ENCODE peak calls at places on chromosome 1, in ten cellular contexts. U is stimulated activated CD4-positive, alpha-beta T cell treated with anti-CD3 and anti-CD28 coated beads, TNF-alpha, amount 100 ng/mL, for 48 hours; J is posterior vena cava; F is caudate nucleus; A is left ventricle myocardium superior; E is AG20443; Y is Calu3; T is psoas muscle; L is smooth muscle cell of the brain vasculature; S is H4. M is an unnamed sample.

GRCh38 chr1:12284486-12284885 is 54.7 kb downstream of the VPS13D start:
- DNase-seq in U (no peak), J (no peak), F (no peak), A (no peak), E (no peak), Y (no peak), T (no peak), L (no peak), S (no peak), M (no peak)

GRCh38 chr1:232012773-232013386 is 386.3 kb downstream of the DISC1 start:
- DNase-seq in U (no peak), J (no peak), F (no peak), A (peak), E (peak), Y (peak), T (peak), L (no peak), S (no peak), M (no peak)

GRCh38 chr1:85449356-85449755 is 15.6 kb downstream of the DDAH1 start:
- DNase-seq in U (no peak), J (no peak), F (no peak), A (no peak), E (no peak), Y (peak), T (no peak), L (no peak), S (no peak), M (no peak)

GRCh38 chr1:26829214-26829911 is 2.9 kb downstream of the ZDHHC18 start:
- DNase-seq in U (no peak), J (no peak), F (no peak), A (no peak), E (no peak), Y (no peak), T (no peak), L (no peak), S (no peak), M (no peak)

GRCh38 chr1:64038965-64039926 is 164.2 kb upstream of the UBE2U start:
- DNase-seq in U (no peak), J (no peak), F (no peak), A (no peak), E (peak), Y (peak), T (peak), L (peak), S (peak), M (peak)

GRCh38 chr1:37147906-37148305 is 113.6 kb upstream of the GRIK3 start:
- DNase-seq in U (no peak), J (no peak), F (no peak), A (no peak), E (no peak), Y (no peak), T (no peak), L (no peak), S (no peak), M (no peak)

GRCh38 chr1:227793948-227794812 is 21.3 kb upstream of the PRSS38 start:
- DNase-seq in U (no peak), J (no peak), F (no peak), A (peak), E (peak), Y (no peak), T (peak), L (no peak), S (peak), M (no peak)

GRCh38 chr1:201376464-201377374 is 761 bp downstream of the TNNT2 start:
- DNase-seq in U (no peak), J (no peak), F (no peak), A (peak), E (peak), Y (peak), T (no peak), L (peak), S (peak), M (peak)

GRCh38 chr1:234721476-234722266 is 111.7 kb upstream of the IRF2BP2 start:
- DNase-seq in U (no peak), J (peak), F (no peak), A (peak), E (peak), Y (no peak), T (no peak), L (peak), S (no peak), M (peak)

GRCh38 chr1:35808376-35809155 is 750 bp downstream of the AGO4 start:
- DNase-seq in U (no peak), J (peak), F (no peak), A (peak), E (peak), Y (peak), T (peak), L (no peak), S (no peak), M (peak)

GRCh38 chr1:25356848-25357247 is 18.7 kb downstream of the TMEM50A start:
- DNase-seq in U (no peak), J (no peak), F (no peak), A (no peak), E (peak), Y (no peak), T (no peak), L (no peak), S (no peak), M (no peak)

GRCh38 chr1:24009406-24009805 is 29.3 kb upstream of the SRSF10 start:
- DNase-seq in U (no peak), J (no peak), F (no peak), A (no peak), E (peak), Y (peak), T (no peak), L (no peak), S (no peak), M (peak)

GRCh38 chr1:100538935-100539835 is 1.2 kb downstream of the GPR88 start:
- DNase-seq in U (no peak), J (peak), F (no peak), A (peak), E (peak), Y (peak), T (peak), L (no peak), S (no peak), M (no peak)

GRCh38 chr1:117038236-117038635 is 21.9 kb upstream of the TTF2 start:
- DNase-seq in U (no peak), J (no peak), F (no peak), A (no peak), E (no peak), Y (no peak), T (no peak), L (no peak), S (no peak), M (no peak)